ENCODE peak calls at places on chromosomes 11 and 22, in nine cellular contexts. H is hepatic stellate cell, S is NCI-H460, U is head of caudate nucleus, F is posterior vena cava, Y is occipital lobe, O is WERI-Rb-1, X is KBM-7, A is substantia nigra. D is an unnamed sample.
A peak's percentile ranks its signal among the peaks of the same experiment; 100 is the strongest.

GRCh38 chr22:47804281-47804680 is 1041.8 kb downstream of the TBC1D22A start:
- DNase-seq in Y (no peak), X (no peak), H (no peak), A (no peak), O (no peak), U (no peak), S (no peak), F (peak; percentile 34), D (no peak)

GRCh38 chr11:17164361-17165246 is 43.2 kb downstream of the PIK3C2A start:
- DNase-seq in F (no peak), O (no peak), S (peak; percentile 6), U (no peak), X (no peak), H (no peak), A (no peak), Y (no peak), D (peak; percentile 33)

GRCh38 chr22:19989725-19990067 is 26.9 kb downstream of the ARVCF start:
- DNase-seq in U (no peak), F (peak; percentile 75), Y (no peak), S (no peak), X (no peak), H (no peak), A (no peak), O (no peak), D (no peak)

GRCh38 chr11:1632053-1632714 is 2.6 kb downstream of the KRTAP5-5 start:
- DNase-seq in S (no peak), U (no peak), X (no peak), O (no peak), A (no peak), Y (no peak), H (no peak), F (no peak), D (no peak)

GRCh38 chr11:86372586-86372985 is 2.1 kb upstream of the CCDC81 start:
- DNase-seq in A (no peak), U (no peak), H (no peak), X (no peak), S (no peak), F (no peak), Y (no peak), O (no peak), D (no peak)

GRCh38 chr22:21650823-21651520 is 8.9 kb downstream of the SDF2L1 start:
- DNase-seq in A (no peak), H (no peak), U (no peak), X (no peak), F (no peak), Y (no peak), S (no peak), O (peak; percentile 24), D (no peak)

GRCh38 chr11:15845261-15845660 is 511.1 kb downstream of the SOX6 start:
- DNase-seq in X (no peak), A (peak; percentile 62), S (no peak), U (peak; percentile 65), H (no peak), Y (peak; percentile 40), O (peak; percentile 24), F (no peak), D (no peak)

GRCh38 chr11:130555251-130555841 is 106.9 kb downstream of the ADAMTS15 start:
- DNase-seq in H (no peak), U (no peak), F (no peak), O (no peak), S (no peak), Y (no peak), A (no peak), X (no peak), D (no peak)

GRCh38 chr11:69671734-69672465 is 3.3 kb downstream of the LTO1 start:
- DNase-seq in Y (no peak), U (no peak), X (no peak), S (no peak), H (no peak), O (no peak), F (peak; percentile 69), A (no peak), D (no peak)

GRCh38 chr11:8959546-8960166 is 4.6 kb downstream of the TMEM9B start:
- DNase-seq in Y (no peak), F (no peak), A (no peak), X (peak; percentile 75), U (no peak), H (peak; percentile 74), O (peak; percentile 31), S (peak; percentile 65), D (peak; percentile 81)

GRCh38 chr11:122155765-122156527 is 39.9 kb upstream of the BLID start:
- DNase-seq in F (no peak), H (no peak), A (no peak), Y (no peak), U (peak; percentile 43), X (no peak), S (no peak), O (no peak), D (no peak)

GRCh38 chr22:44331881-44332714 is 19.3 kb upstream of the SHISAL1 start:
- DNase-seq in O (peak; percentile 47), X (peak; percentile 22), H (no peak), U (no peak), S (peak; percentile 34), F (no peak), A (no peak), Y (no peak), D (no peak)

GRCh38 chr22:36865346-36865745 is 4.5 kb downstream of the NCF4 start:
- DNase-seq in Y (no peak), H (no peak), A (no peak), U (no peak), S (no peak), X (no peak), F (no peak), O (no peak), D (no peak)

GRCh38 chr11:85783758-85784157 is 27.2 kb downstream of the SYTL2 start:
- DNase-seq in Y (no peak), X (no peak), H (no peak), F (no peak), A (no peak), U (no peak), S (no peak), O (no peak), D (no peak)

GRCh38 chr11:68447015-68447801 is 13.3 kb upstream of the PPP6R3 start:
- DNase-seq in X (peak; percentile 75), U (peak; percentile 85), A (peak; percentile 82), O (peak; percentile 76), F (peak; percentile 93), H (peak; percentile 90), S (peak; percentile 36), Y (peak; percentile 55), D (peak; percentile 94)

GRCh38 chr11:22976146-22976545 is 115.9 kb upstream of the CCDC179 start:
- DNase-seq in F (no peak), H (no peak), U (no peak), O (no peak), S (peak; percentile 34), A (no peak), Y (no peak), X (peak; percentile 0), D (no peak)

GRCh38 chr11:77515063-77515462 is 41.2 kb upstream of the PAK1 start:
- DNase-seq in F (no peak), Y (no peak), S (no peak), O (no peak), X (no peak), A (no peak), U (no peak), H (no peak), D (no peak)

GRCh38 chr11:65419460-65419772 is 3.2 kb upstream of the NEAT1 start:
- DNase-seq in A (no peak), F (peak; percentile 81), O (no peak), U (no peak), Y (no peak), X (no peak), H (no peak), S (no peak), D (no peak)

GRCh38 chr11:34431979-34432378 is 6.8 kb upstream of the CAT start:
- DNase-seq in F (no peak), U (no peak), X (peak; percentile 69), S (no peak), Y (no peak), O (no peak), A (no peak), H (no peak), D (no peak)

GRCh38 chr11:130918081-130918480 is 1.8 kb upstream of the SNX19 start:
- DNase-seq in H (no peak), S (no peak), X (no peak), O (no peak), F (no peak), A (no peak), U (no peak), Y (no peak), D (no peak)

GRCh38 chr11:34988294-34989255 is 72.2 kb downstream of the PDHX start:
- DNase-seq in A (no peak), H (peak; percentile 28), O (no peak), F (no peak), X (peak; percentile 22), Y (no peak), U (no peak), S (no peak), D (no peak)

D was measured in HTR-8/SVneo.